ENCODE peak calls at places on chromosomes 7 and 10, in nine cellular contexts. J is transverse colon, N is A549, W is GM12878, B is tibial nerve, I is ovary, U is H1, Q is K562, D is upper lobe of left lung. A is an unnamed sample.

GRCh38 chr10:69089638-69090599 is 2.0 kb downstream of the SRGN start:
- DNase-seq in W (peak), D (peak), U (no peak), I (no peak), B (no peak), Q (peak), J (peak), N (no peak), A (peak)

GRCh38 chr7:129825005-129825553 is 127.7 kb downstream of the UBE2H start:
- DNase-seq in N (peak), I (peak), B (no peak), Q (peak), W (no peak), U (peak), D (peak), J (peak), A (no peak)

GRCh38 chr7:27122075-27122910 is 8.3 kb downstream of the HOXA4 start:
- DNase-seq in Q (no peak), I (no peak), J (peak), U (peak), D (no peak), N (peak), B (no peak), W (no peak), A (no peak)

GRCh38 chr10:131580674-131581073 is 269.2 kb upstream of the TCERG1L start:
- DNase-seq in I (no peak), U (no peak), Q (no peak), W (no peak), B (no peak), N (no peak), J (no peak), D (no peak), A (peak)

GRCh38 chr7:24905996-24906770 is 73.8 kb downstream of the OSBPL3 start:
- DNase-seq in I (no peak), N (no peak), D (no peak), B (no peak), J (no peak), U (no peak), W (no peak), Q (no peak), A (no peak)

GRCh38 chr10:49282879-49283321 is 16.1 kb upstream of the C10orf71 start:
- DNase-seq in I (no peak), Q (no peak), D (no peak), N (no peak), W (no peak), U (no peak), B (no peak), J (no peak), A (peak)

GRCh38 chr7:107147464-107148214 is 21.2 kb upstream of the HBP1 start:
- DNase-seq in Q (peak), W (no peak), B (peak), J (no peak), I (no peak), N (peak), U (no peak), D (peak), A (no peak)

GRCh38 chr7:42932861-42933591 is 850 bp downstream of the MRPL32 start:
- DNase-seq in D (no peak), W (no peak), Q (peak), N (no peak), I (no peak), J (no peak), B (no peak), U (no peak), A (peak)

GRCh38 chr10:13775786-13776780 is 189.3 kb downstream of the PRPF18 start:
- DNase-seq in U (no peak), B (no peak), N (no peak), I (no peak), Q (no peak), D (no peak), J (no peak), W (no peak), A (no peak)

GRCh38 chr10:22992075-22992474 is 64.2 kb downstream of the ARMC3 start:
- DNase-seq in D (no peak), N (no peak), J (no peak), W (no peak), B (no peak), Q (no peak), I (no peak), U (no peak), A (no peak)

GRCh38 chr7:11188529-11189310 is 215.0 kb downstream of the PHF14 start:
- DNase-seq in I (no peak), U (no peak), D (no peak), B (no peak), Q (no peak), N (no peak), W (no peak), J (no peak), A (no peak)

GRCh38 chr7:90351987-90352386 is 5.5 kb downstream of the GTPBP10 start:
- DNase-seq in Q (no peak), I (no peak), N (no peak), W (no peak), J (no peak), D (no peak), U (no peak), B (no peak), A (no peak)

GRCh38 chr10:132876131-132876860 is 66.1 kb downstream of the CFAP46 start:
- DNase-seq in I (no peak), N (no peak), B (no peak), W (no peak), J (no peak), D (no peak), U (no peak), Q (no peak), A (peak)

GRCh38 chr10:103905441-103905840 is 12.5 kb downstream of the STN1 start:
- DNase-seq in W (no peak), U (no peak), D (no peak), B (no peak), Q (no peak), N (no peak), I (no peak), J (no peak), A (no peak)

GRCh38 chr10:109962247-109962646 is 38.9 kb upstream of the XPNPEP1 start:
- DNase-seq in B (no peak), Q (no peak), I (no peak), J (no peak), W (no peak), D (no peak), N (no peak), U (no peak), A (no peak)

GRCh38 chr10:124935946-124936345 is 6.0 kb upstream of the ZRANB1 start:
- DNase-seq in N (no peak), I (no peak), B (no peak), U (no peak), D (no peak), Q (peak), W (no peak), J (no peak), A (no peak)

GRCh38 chr7:34080513-34080912 is 175.2 kb downstream of the BMPER start:
- DNase-seq in I (no peak), U (no peak), B (no peak), J (no peak), D (no peak), Q (no peak), N (no peak), W (no peak), A (no peak)

GRCh38 chr10:15313034-15313433 is 58.1 kb downstream of the FAM171A1 start:
- DNase-seq in N (no peak), Q (no peak), B (no peak), J (no peak), I (no peak), U (no peak), D (no peak), W (no peak), A (no peak)

GRCh38 chr7:99422091-99422624 is 13.4 kb downstream of the BUD31 start:
- DNase-seq in N (no peak), U (no peak), I (no peak), D (no peak), B (no peak), J (no peak), W (no peak), Q (peak), A (no peak)

GRCh38 chr7:76259124-76260086 is 43.1 kb upstream of the HSPB1 start:
- DNase-seq in U (no peak), W (no peak), B (no peak), D (no peak), N (no peak), J (no peak), I (no peak), Q (no peak), A (no peak)

GRCh38 chr10:44398271-44398670 is 13.4 kb upstream of the CXCL12 start:
- DNase-seq in D (no peak), W (no peak), N (no peak), I (no peak), Q (no peak), J (no peak), B (no peak), U (no peak), A (no peak)

GRCh38 chr10:1162481-1163203 is 106.5 kb downstream of the WDR37 start:
- DNase-seq in J (no peak), Q (no peak), W (no peak), D (peak), B (no peak), U (peak), N (no peak), I (no peak), A (peak)

GRCh38 chr10:22713853-22714523 is 390 bp downstream of the PIP4K2A start:
- DNase-seq in U (peak), N (no peak), J (peak), D (peak), W (no peak), B (no peak), Q (no peak), I (peak), A (no peak)

GRCh38 chr7:137538361-137538762 is 194.8 kb upstream of the PTN start:
- DNase-seq in D (no peak), W (no peak), I (no peak), U (no peak), B (no peak), Q (no peak), J (no peak), N (no peak), A (no peak)

GRCh38 chr10:93995182-93995581 is 1.5 kb downstream of the PLCE1 start:
- DNase-seq in I (no peak), U (no peak), J (no peak), N (no peak), D (no peak), Q (no peak), W (no peak), B (no peak), A (no peak)

GRCh38 chr10:93992400-93993030 is 1.2 kb upstream of the PLCE1 start:
- DNase-seq in B (no peak), I (no peak), J (no peak), U (no peak), D (no peak), N (peak), W (no peak), Q (no peak), A (no peak)

GRCh38 chr10:93995598-93996271 is 2.0 kb downstream of the PLCE1 start:
- DNase-seq in Q (no peak), J (no peak), D (no peak), W (no peak), U (no peak), B (no peak), I (no peak), N (no peak), A (no peak)

GRCh38 chr10:93993414-93993781 is 333 bp upstream of the PLCE1 start:
- DNase-seq in B (no peak), Q (no peak), J (peak), N (no peak), I (no peak), W (no peak), U (no peak), D (no peak), A (no peak)

DNA sequence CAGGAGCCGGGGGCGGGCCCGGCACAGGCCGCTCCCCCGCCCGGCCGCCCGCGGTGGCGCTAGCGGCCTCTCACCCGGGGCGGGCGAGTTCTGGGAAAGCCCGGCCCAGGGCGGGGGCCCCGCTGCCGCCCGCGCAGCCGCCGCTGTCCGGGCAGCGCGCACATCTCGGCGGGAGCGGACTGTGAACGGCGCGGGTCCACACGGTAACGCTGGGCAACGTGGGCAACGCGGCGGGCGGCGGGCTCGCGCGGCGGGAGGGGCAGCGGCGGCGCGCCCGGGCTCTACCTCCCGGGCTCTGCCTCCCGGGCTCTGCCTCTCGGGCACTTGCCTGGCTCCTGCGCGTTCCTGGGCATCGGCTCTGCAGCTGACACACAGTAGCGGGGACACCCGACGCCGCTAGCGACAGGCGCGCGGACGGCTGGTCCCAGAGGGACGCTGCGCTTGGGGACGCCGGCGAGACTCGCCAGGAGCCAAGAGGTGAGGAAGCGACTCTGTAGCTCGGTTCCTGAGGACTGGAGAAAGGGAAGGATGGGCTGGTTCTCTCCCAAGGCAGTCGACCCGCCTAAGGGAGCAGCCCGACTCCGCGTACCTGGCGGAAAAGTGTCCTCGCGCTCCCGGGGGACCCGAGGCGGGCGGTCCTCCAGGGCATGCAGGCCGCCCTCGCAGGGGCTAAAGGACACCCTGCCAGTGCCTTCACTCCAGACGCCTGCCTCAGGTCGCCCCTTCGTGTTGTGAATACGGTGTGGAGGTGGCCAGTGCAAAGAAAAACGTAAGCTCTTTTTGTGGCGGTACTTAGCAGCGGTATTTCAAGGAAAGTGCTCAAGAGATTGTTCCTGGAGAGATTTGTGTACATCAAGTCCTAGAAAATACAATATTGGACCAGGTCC is at the start of gene PLCE1:
- DNase-seq in B (no peak), I (peak), Q (peak), U (peak), W (no peak), D (peak), N (peak), J (peak), A (peak)
- TF ChIP-seq EP300 in B (no peak), I (no peak), Q (no peak), U (no peak), W (no peak), D (no peak), N (no peak), J (no peak), A (no peak)

DNA sequence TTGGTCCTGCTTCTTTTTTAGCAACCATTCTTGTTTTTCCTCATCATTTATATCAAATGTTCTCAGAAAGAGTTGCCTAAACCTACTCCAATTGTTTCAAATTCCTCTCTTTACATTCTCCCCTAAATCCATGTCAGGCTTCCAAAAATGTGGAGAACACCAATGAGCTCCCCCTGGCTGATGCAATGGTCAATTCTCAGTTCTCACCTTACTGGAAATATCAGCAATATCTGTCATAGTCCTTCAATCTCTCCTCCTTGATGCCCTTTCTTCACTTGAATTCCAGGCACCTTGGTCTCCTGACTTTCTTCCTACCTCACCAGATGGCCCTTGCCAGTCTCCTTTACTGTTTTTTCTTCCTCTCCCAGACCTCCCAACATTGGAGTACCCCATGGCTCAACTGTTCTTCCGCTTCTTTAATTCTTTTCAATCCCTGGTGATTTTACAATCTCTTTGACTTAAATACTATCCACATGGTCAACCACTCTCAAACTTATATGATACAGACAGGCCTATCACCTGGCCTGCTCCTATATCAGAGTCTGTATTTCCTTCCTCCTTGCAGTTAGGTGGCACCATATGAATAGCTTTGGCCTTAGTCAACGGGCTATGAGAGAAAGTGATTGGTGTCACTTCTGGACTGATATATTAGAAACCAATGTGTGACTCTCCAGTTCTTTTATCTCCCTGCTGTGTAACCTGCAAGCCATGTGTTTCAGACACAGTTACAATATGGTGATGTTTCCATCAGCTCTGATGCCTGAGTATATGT is 47.4 kb upstream of the CAV2 start:
- DNase-seq in J (no peak), I (no peak), B (no peak), U (no peak), W (no peak), Q (no peak), D (no peak), N (no peak), A (no peak)
- TF ChIP-seq CTCF in J (no peak), I (no peak), B (no peak), U (peak), W (no peak), Q (peak), D (no peak), N (no peak), A (no peak)

DNA sequence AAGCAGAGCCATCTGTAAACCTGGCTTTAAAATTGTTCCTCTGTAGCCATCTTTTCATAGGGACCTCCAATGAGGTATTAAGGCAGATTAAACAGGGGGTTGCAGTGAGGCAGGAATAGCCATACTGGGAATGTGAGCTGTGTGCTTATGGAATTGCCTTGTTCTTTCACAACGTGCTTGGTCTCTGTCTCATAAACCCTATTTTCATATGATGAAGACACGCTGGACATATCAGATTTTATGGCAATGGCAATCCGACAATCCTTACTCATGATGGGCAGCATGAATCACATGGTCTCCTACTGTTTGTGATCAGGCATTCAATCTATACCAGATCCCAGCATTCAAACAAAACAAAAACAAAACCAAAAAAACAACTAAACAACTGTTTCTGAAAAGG is 418.9 kb upstream of the NRP1 start:
- DNase-seq in W (no peak), I (no peak), D (no peak), N (no peak), U (no peak), B (no peak), J (no peak), Q (no peak), A (no peak)
- TF ChIP-seq EP300 in W (no peak), I (no peak), D (no peak), N (no peak), U (no peak), B (no peak), J (no peak), Q (no peak), A (no peak)

DNA sequence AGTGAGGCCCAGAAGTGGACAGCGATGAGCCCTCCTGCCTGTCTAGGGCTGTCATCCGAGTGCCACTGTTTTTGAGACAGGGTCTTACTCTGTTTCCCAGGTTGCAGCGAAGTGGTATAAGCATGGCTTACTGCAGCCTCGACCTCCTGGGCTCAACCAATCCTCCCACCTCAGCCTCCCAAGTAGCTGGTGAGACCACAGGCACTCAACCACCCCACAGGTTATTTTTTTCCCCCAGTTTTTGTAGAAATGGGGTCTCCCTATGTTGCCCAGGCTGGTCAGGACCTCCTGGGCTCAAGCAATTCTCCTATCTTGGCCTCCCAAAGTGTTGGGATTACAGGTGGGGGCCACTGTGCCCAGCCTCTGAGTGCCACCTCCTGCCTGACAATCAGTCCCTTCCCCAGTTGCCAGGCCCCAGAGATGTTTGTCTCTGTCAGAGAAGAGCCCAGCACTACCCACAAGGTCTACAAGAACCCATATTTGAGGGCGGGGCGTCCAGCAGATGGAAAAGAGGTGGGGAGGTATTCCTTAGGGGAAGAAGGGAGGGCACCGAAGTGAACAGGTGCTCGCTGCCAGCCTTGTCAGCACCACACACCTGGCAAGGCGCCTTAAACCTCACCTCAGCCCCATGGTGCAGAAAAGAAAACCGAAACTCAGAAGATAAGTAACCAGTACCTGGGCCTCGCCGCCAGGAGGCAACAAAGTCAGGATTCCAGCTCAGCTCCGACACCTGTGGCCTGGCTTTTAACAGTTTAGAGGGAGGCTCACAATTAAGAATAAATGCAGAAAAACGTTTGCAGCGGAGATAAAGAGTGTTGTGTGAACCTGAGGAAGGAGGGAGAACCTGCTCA is 77.4 kb upstream of the ANLN start:
- DNase-seq in J (peak), W (no peak), Q (peak), I (no peak), B (no peak), N (no peak), D (peak), U (peak), A (peak)
- TF ChIP-seq CTCF in J (peak), W (no peak), Q (peak), I (no peak), B (no peak), N (peak), D (no peak), U (peak), A (peak)

DNA sequence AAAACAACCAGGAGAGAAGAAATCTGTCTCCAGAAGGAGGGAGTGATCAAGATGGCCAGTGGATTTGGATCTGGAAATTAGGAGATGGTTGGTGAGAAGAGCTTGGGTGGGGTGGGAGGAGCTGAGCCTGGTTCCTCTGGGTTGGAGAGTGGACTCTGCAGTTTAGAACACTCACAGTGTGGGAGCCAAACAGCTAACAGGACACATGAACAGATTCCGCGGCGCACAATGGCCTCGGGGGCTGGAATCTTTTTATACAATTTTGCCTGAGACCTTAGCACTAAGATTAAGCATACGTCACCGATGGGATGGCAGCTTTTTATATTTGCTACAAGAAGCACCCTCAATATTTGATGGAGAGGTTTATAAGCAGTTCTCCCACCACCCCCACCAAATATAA is 2.9 kb downstream of the ECHDC3 start:
- DNase-seq in B (no peak), N (no peak), J (no peak), W (no peak), Q (no peak), D (no peak), U (no peak), I (no peak), A (no peak)
- TF ChIP-seq EP300 in B (no peak), N (no peak), J (no peak), W (no peak), Q (no peak), D (no peak), U (no peak), I (no peak), A (no peak)

A was measured in stomach.